ENCODE peak calls at places on chromosome 18, in seven cellular contexts. A, L, F, S, N, G and O are unnamed samples.

GRCh38 chr18:12703714-12704113 is 872 bp downstream of the PSMG2 start:
- DNase-seq in A (no peak), L (no peak), F (no peak), S (peak; percentile 36), N (no peak), G (peak; percentile 54), O (peak; percentile 60)

GRCh38 chr18:20971886-20972267 is 139.7 kb downstream of the ROCK1 start:
- DNase-seq in A (no peak), L (no peak), F (no peak), S (peak; percentile 25), N (peak; percentile 23), G (peak; percentile 37), O (peak; percentile 50)

GRCh38 chr18:64966667-64967066 is 784.1 kb upstream of the CDH7 start:
- DNase-seq in A (no peak), L (no peak), F (peak; percentile 51), S (no peak), N (no peak), G (no peak), O (no peak)

GRCh38 chr18:8911408-8912340 is 190.8 kb upstream of the NDUFV2 start:
- DNase-seq in A (no peak), L (no peak), F (no peak), S (no peak), N (no peak), G (peak; percentile 80), O (no peak)

GRCh38 chr18:8751692-8752091 is 46.3 kb downstream of the MTCL1 start:
- DNase-seq in A (no peak), L (no peak), F (no peak), S (peak; percentile 25), N (no peak), G (no peak), O (no peak)

GRCh38 chr18:30675905-30676620 is 366.5 kb downstream of the DSC3 start:
- DNase-seq in A (no peak), L (no peak), F (no peak), S (no peak), N (no peak), G (no peak), O (no peak)

GRCh38 chr18:47100214-47100831 is 50.0 kb downstream of the HDHD2 start:
- DNase-seq in A (peak; percentile 6), L (peak; percentile 49), F (peak; percentile 71), S (peak; percentile 51), N (peak; percentile 44), G (peak; percentile 33), O (peak; percentile 56)

GRCh38 chr18:55869965-55870585 is 282.1 kb upstream of the TCF4 start:
- DNase-seq in A (no peak), L (no peak), F (no peak), S (peak; percentile 78), N (no peak), G (no peak), O (peak; percentile 83)

GRCh38 chr18:77103181-77103875 is 29.3 kb downstream of the MBP start:
- DNase-seq in A (no peak), L (no peak), F (no peak), S (peak; percentile 58), N (no peak), G (no peak), O (peak; percentile 61)

GRCh38 chr18:57218281-57218680 is 71.4 kb downstream of the BOD1L2 start:
- DNase-seq in A (no peak), L (no peak), F (no peak), S (no peak), N (no peak), G (no peak), O (no peak)

GRCh38 chr18:66043009-66043408 is 292.2 kb downstream of the CDH7 start:
- DNase-seq in A (no peak), L (no peak), F (no peak), S (no peak), N (no peak), G (no peak), O (no peak)

GRCh38 chr18:66048404-66048803 is 297.6 kb downstream of the CDH7 start:
- DNase-seq in A (no peak), L (no peak), F (no peak), S (no peak), N (no peak), G (no peak), O (no peak)

DNA sequence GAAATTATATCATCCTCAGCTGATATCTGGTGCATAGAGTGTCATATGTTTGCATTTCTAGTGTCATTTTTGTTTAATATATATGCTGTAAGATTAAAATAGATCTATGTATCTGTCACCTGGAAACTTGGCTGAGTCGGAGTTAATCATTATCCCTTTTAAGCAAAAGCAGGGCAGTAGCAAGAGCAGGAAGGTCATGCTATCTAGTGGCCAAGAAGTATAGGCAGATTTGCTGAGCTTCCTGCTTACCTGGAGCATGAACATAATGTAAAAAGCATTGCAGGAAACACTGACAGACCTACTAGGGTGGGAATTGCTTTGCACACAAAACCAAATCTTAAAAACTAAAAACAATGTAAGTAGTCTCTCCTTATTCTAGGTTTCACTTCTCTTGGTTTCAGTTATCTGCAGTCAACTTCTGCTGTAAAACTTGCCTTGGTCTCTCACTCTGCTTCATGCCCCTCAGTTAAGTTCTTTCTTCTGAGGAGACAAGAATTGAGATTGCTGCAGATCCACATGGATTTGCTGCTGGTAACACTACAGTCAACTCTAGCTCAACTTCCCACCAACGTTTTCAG is 295.3 kb downstream of the CDH7 start:
- DNase-seq in A (no peak), L (no peak), F (no peak), S (no peak), N (no peak), G (no peak), O (no peak)
- TF ChIP-seq CTCF in A (peak; percentile 5), L (no peak), F (no peak), S (no peak), N (no peak), G (no peak), O (no peak)

DNA sequence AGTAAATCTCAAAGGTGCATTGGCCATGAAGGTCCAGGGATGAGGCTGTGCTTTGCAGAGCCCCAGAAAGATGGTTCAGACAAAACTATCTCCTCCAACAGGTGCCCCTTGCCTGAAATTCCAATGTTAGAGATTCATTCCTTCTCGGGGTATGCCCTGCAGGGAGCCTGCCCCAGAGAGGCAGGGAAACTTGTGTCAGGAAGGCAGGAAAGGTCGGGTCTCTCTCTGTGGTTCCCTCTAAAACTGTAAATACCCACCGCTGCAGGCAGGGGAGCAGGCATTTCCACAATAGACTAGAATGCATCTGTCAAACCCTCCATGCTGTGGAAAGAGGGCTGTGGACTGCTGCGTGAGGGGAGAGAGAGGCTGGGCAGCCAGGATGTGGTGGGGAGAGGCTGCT is 207.8 kb upstream of the SMAD2 start:
- DNase-seq in A (no peak), L (no peak), F (no peak), S (no peak), N (no peak), G (no peak), O (no peak)
- TF ChIP-seq CTCF in A (no peak), L (peak; percentile 14), F (peak; percentile 18), S (no peak), N (no peak), G (no peak), O (no peak)

GRCh38 chr18:48376934-48377333 is 32.2 kb downstream of the ZBTB7C start:
- DNase-seq in A (no peak), L (no peak), F (no peak), S (no peak), N (no peak), G (no peak), O (no peak)
- TF ChIP-seq CTCF in A (no peak), L (no peak), F (no peak), S (no peak), N (no peak), G (no peak), O (no peak)

GRCh38 chr18:41530959-41531358 is 424.1 kb upstream of the PIK3C3 start:
- DNase-seq in A (no peak), L (no peak), F (no peak), S (no peak), N (no peak), G (no peak), O (no peak)

GRCh38 chr18:41537666-41538065 is 417.4 kb upstream of the PIK3C3 start:
- DNase-seq in A (no peak), L (no peak), F (no peak), S (no peak), N (no peak), G (no peak), O (no peak)

GRCh38 chr18:41529093-41529492 is 425.9 kb upstream of the PIK3C3 start:
- DNase-seq in A (no peak), L (no peak), F (no peak), S (no peak), N (no peak), G (no peak), O (no peak)

DNA sequence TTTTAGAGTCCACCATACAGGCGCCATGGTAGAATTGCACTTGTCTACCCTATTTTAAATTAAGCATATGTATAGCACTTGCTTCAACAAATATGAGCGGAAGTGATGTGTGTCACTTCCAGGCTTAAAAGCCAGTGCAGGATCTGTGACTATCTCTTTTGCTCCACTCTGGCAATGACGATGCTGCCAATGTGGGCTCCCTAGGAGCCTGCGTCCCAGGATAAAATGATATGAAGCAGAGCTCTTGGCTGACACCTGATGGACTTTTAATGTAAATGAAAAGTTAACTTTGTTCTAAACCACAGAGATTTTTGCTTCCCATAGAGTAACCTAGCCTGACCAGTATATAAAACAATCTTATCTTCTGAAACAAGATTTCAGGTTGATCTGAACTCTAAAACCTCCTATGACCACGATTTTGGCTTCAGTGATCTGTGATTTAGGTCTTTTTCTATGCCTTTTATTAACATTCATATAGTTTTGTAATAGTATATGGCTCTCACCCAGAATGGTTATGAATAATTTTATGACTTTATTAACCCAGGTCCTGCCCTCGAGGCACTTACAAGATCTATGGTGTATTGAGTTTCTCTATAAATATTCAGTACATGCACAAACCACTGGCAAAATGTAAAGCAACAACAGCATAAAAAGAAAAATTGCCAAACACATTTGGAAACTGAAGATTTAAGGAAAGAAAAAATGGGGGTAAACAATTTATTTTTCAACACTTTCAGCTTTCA is 422.5 kb upstream of the PIK3C3 start:
- DNase-seq in A (no peak), L (no peak), F (no peak), S (no peak), N (no peak), G (no peak), O (no peak)
- TF ChIP-seq CTCF in A (peak; percentile 29), L (peak; percentile 37), F (no peak), S (no peak), N (no peak), G (no peak), O (no peak)

GRCh38 chr18:34880882-34881852 is 160.0 kb upstream of the MAPRE2 start:
- DNase-seq in A (no peak), L (no peak), F (no peak), S (no peak), N (peak; percentile 53), G (no peak), O (peak; percentile 33)
- TF ChIP-seq CTCF in A (peak; percentile 43), L (peak; percentile 41), F (no peak), S (no peak), N (peak; percentile 61), G (peak; percentile 35), O (peak; percentile 29)

GRCh38 chr18:44968336-44968735 is 287.6 kb downstream of the SETBP1 start:
- DNase-seq in A (no peak), L (no peak), F (no peak), S (no peak), N (no peak), G (no peak), O (peak; percentile 2)
- TF ChIP-seq CTCF in A (peak; percentile 25), L (no peak), F (no peak), S (no peak), N (no peak), G (no peak), O (no peak)

DNA sequence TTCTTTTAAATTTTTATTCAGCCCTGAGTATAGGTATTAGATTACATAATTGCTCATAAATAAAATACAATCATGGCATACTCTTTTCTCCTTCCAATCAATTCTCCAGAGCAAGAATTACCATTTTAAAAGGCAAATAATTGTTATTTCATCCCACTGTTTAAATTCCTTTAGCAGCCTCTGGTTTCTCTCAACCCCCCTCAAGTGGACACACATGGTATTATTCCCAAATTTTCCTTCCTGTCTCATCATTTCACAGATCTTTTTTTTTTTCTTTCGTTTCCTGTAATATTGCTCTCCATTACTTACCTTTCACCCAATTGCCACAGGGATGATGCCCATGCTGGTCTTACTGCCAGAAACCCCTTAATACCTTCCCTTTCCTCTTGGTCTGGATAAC is 385.2 kb downstream of the RIT2 start:
- DNase-seq in A (no peak), L (no peak), F (no peak), S (no peak), N (no peak), G (no peak), O (no peak)
- TF ChIP-seq CTCF in A (peak; percentile 56), L (peak; percentile 36), F (peak; percentile 60), S (peak; percentile 8), N (no peak), G (no peak), O (no peak)